ENCODE peak calls at places on chromosomes 1 and 21, in four cellular contexts. T, O, P and N are unnamed samples.

GRCh38 chr1:64906447-64906846 is 59.9 kb downstream of the JAK1 start:
- DNase-seq in T (no peak), O (no peak), P (no peak), N (no peak)

GRCh38 chr21:31786164-31786920 is 54.4 kb upstream of the SCAF4 start:
- DNase-seq in T (no peak), O (no peak), P (no peak), N (no peak)

GRCh38 chr1:73604739-73605138 is 593.2 kb downstream of the LRRIQ3 start:
- DNase-seq in T (no peak), O (no peak), P (no peak), N (no peak)

GRCh38 chr1:94522304-94522703 is 19.3 kb downstream of the F3 start:
- DNase-seq in T (no peak), O (no peak), P (no peak), N (no peak)

GRCh38 chr1:54876814-54877213 is 10.2 kb downstream of the DHCR24 start:
- DNase-seq in T (no peak), O (no peak), P (no peak), N (no peak)

GRCh38 chr1:161119379-161120061 is 1.6 kb downstream of the NIT1 start:
- DNase-seq in T (peak), O (peak), P (no peak), N (no peak)

GRCh38 chr1:53089478-53090226 is 27.6 kb downstream of the PODN start:
- DNase-seq in T (no peak), O (no peak), P (no peak), N (no peak)

GRCh38 chr1:29466258-29466657 is 229.9 kb downstream of the PTPRU start:
- DNase-seq in T (no peak), O (peak), P (no peak), N (no peak)

GRCh38 chr1:1927751-1928150 is 8.7 kb upstream of the TMEM52 start:
- DNase-seq in T (no peak), O (no peak), P (no peak), N (no peak)

GRCh38 chr1:65512383-65512782 is 91.9 kb downstream of the LEPR start:
- DNase-seq in T (no peak), O (no peak), P (no peak), N (no peak)

GRCh38 chr1:160834945-160835565 is 27.6 kb downstream of the CD244 start:
- DNase-seq in T (no peak), O (no peak), P (no peak), N (no peak)

GRCh38 chr1:235533476-235534168 is 29.4 kb upstream of the B3GALNT2 start:
- DNase-seq in T (peak), O (no peak), P (no peak), N (no peak)

GRCh38 chr1:204201651-204202050 is 5.4 kb upstream of the KISS1 start:
- DNase-seq in T (no peak), O (no peak), P (no peak), N (no peak)

GRCh38 chr1:1434131-1434811 is 1.2 kb upstream of the VWA1 start:
- DNase-seq in T (peak), O (peak), P (peak), N (no peak)

GRCh38 chr1:167066333-167067122 is 23.6 kb downstream of the GPA33 start:
- DNase-seq in T (peak), O (peak), P (peak), N (no peak)
- H3K4me3 ChIP-seq in T (no peak), O (peak), P (peak), N (peak)

GRCh38 chr1:224498574-224499170 is 64.1 kb upstream of the WDR26 start:
- DNase-seq in T (peak), O (no peak), P (no peak), N (no peak)
- TF ChIP-seq POLR2A in T (no peak), O (no peak), P (no peak), N (no peak)

GRCh38 chr1:100893718-100894117 is 924 bp downstream of the EXTL2 start:
- DNase-seq in T (no peak), O (no peak), P (no peak), N (no peak)
- H3K4me3 ChIP-seq in T (no peak), O (peak), P (peak), N (peak)

GRCh38 chr1:188127507-188127906 is 1298.8 kb downstream of the PLA2G4A start:
- DNase-seq in T (no peak), O (no peak), P (no peak), N (no peak)

GRCh38 chr1:188129856-188130838 is 1301.4 kb downstream of the PLA2G4A start:
- DNase-seq in T (no peak), O (no peak), P (no peak), N (no peak)

DNA sequence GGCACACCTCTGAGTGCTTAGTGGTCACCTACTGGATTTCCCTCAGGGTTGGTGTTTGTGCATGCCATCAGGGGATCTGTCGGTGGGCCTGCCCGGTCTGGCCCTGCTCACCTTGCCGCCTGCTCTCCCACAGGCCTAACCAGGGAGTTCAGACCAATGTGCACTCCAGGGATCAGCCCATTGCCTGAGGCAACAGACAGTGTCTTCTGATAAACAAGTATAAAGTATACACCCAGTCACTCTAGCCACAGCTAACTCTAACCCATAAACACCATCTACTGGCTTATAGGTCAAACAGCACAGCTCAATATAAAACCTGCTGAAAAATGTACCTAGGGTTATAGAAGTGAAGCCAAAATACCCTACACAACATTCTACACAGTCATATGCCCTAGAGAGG is 1300.0 kb downstream of the PLA2G4A start:
- DNase-seq in T (no peak), O (no peak), P (no peak), N (no peak)
- TF ChIP-seq POLR2A in T (no peak), O (no peak), P (no peak), N (no peak)

DNA sequence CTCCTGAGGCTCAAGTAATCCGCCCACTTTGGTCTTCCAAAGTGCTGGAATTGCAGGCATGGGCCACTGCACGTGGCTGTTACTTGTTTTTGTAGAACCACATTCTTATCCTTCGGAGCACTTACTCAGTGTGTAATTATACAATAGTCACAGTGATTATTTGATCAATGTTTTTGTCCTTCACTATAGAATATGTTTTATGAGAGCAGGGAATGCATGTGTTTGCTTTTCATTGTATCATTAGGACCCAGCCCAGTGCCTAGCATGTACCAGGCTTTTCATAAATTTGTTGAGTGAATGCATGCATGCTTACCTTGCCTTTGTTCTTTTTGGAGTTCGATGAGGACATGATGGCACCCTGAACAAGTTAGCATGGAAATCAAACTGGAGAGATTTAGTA is 5.8 kb downstream of the SZT2 start:
- DNase-seq in T (no peak), O (no peak), P (no peak), N (no peak)
- H3K4me3 ChIP-seq in T (no peak), O (no peak), P (no peak), N (no peak)

GRCh38 chr1:39842030-39842678 is 41.1 kb downstream of the TRIT1 start:
- DNase-seq in T (no peak), O (no peak), P (no peak), N (no peak)

GRCh38 chr1:39849203-39849602 is 34.1 kb downstream of the TRIT1 start:
- DNase-seq in T (no peak), O (no peak), P (no peak), N (no peak)

GRCh38 chr1:39842726-39843305 is 40.5 kb downstream of the TRIT1 start:
- DNase-seq in T (no peak), O (no peak), P (no peak), N (no peak)

GRCh38 chr1:39847940-39848339 is 35.4 kb downstream of the TRIT1 start:
- DNase-seq in T (no peak), O (no peak), P (no peak), N (no peak)

GRCh38 chr1:39845569-39846566 is 37.4 kb downstream of the TRIT1 start:
- DNase-seq in T (peak), O (peak), P (peak), N (peak)
- TF ChIP-seq POLR2A in T (no peak), O (no peak), P (no peak), N (no peak)

GRCh38 chr1:89363196-89363595 is 663 bp upstream of the GBP6 start:
- DNase-seq in T (no peak), O (no peak), P (no peak), N (no peak)
- H3K4me3 ChIP-seq in T (no peak), O (no peak), P (no peak), N (no peak)

GRCh38 chr1:93503816-93504215 is 55.9 kb downstream of the FNBP1L start:
- DNase-seq in T (no peak), O (no peak), P (no peak), N (no peak)

GRCh38 chr1:93501829-93502369 is 54.0 kb downstream of the FNBP1L start:
- DNase-seq in T (no peak), O (no peak), P (no peak), N (no peak)

GRCh38 chr1:93502561-93502960 is 54.6 kb downstream of the FNBP1L start:
- DNase-seq in T (no peak), O (no peak), P (no peak), N (no peak)

GRCh38 chr1:93504247-93505033 is 56.5 kb downstream of the FNBP1L start:
- DNase-seq in T (no peak), O (no peak), P (no peak), N (no peak)

GRCh38 chr1:93503163-93503562 is 55.2 kb downstream of the FNBP1L start:
- DNase-seq in T (no peak), O (no peak), P (no peak), N (no peak)
- TF ChIP-seq POLR2A in T (no peak), O (no peak), P (no peak), N (no peak)